ENCODE peak calls at places on chromosomes 7 and 10, in five cellular contexts. P is OCI-LY7, B is heart right ventricle, A is fibroblast of lung, W is IMR-90. E is an unnamed sample.

GRCh38 chr7:98322331-98323260 is 41.1 kb downstream of the BRI3 start:
- DNase-seq in P (no peak), B (no peak), A (peak; percentile 13), W (no peak), E (peak; percentile 2)

GRCh38 chr10:88991161-88991899 is 732 bp downstream of the FAS start:
- DNase-seq in P (peak; percentile 64), B (peak; percentile 82), A (peak; percentile 79), W (peak; percentile 68), E (peak; percentile 61)

GRCh38 chr7:84372712-84373111 is 178.1 kb upstream of the SEMA3A start:
- DNase-seq in P (no peak), B (no peak), A (peak; percentile 66), W (peak; percentile 52), E (no peak)

GRCh38 chr10:80277567-80278250 is 11.7 kb downstream of the MAT1A start:
- DNase-seq in P (no peak), B (no peak), A (no peak), W (no peak), E (no peak)

GRCh38 chr10:70752571-70752970 is 32.6 kb downstream of the TBATA start:
- DNase-seq in P (no peak), B (no peak), A (no peak), W (no peak), E (no peak)

GRCh38 chr7:55574062-55574717 is 1.9 kb upstream of the VOPP1 start:
- DNase-seq in P (no peak), B (no peak), A (peak; percentile 31), W (peak; percentile 28), E (no peak)

GRCh38 chr10:114544045-114544659 is 113.9 kb downstream of the ABLIM1 start:
- DNase-seq in P (peak; percentile 96), B (no peak), A (no peak), W (no peak), E (peak; percentile 82)

GRCh38 chr10:93319855-93320254 is 162.3 kb downstream of the MYOF start:
- DNase-seq in P (no peak), B (no peak), A (no peak), W (no peak), E (no peak)

GRCh38 chr10:108132303-108132702 is 967.8 kb upstream of the SORCS1 start:
- DNase-seq in P (no peak), B (no peak), A (no peak), W (no peak), E (no peak)

GRCh38 chr10:103193107-103193819 is at the start of gene NT5C2:
- DNase-seq in P (peak; percentile 84), B (peak; percentile 83), A (peak; percentile 71), W (peak; percentile 72), E (peak; percentile 73)

GRCh38 chr7:152462995-152463713 is 27.4 kb upstream of the KMT2C start:
- DNase-seq in P (no peak), B (peak; percentile 32), A (peak; percentile 75), W (peak; percentile 55), E (peak; percentile 29)

GRCh38 chr7:45401851-45402250 is 172.3 kb upstream of the ADCY1 start:
- DNase-seq in P (no peak), B (no peak), A (no peak), W (no peak), E (no peak)

GRCh38 chr10:121127151-121127906 is 276.2 kb downstream of the WDR11 start:
- DNase-seq in P (no peak), B (no peak), A (no peak), W (no peak), E (no peak)

GRCh38 chr7:47724335-47724982 is 142.5 kb upstream of the TNS3 start:
- DNase-seq in P (no peak), B (no peak), A (peak; percentile 93), W (peak; percentile 96), E (peak; percentile 66)

GRCh38 chr7:134374291-134374690 is 57.6 kb upstream of the SLC35B4 start:
- DNase-seq in P (no peak), B (no peak), A (no peak), W (no peak), E (no peak)

GRCh38 chr7:24445041-24445440 is 128.2 kb upstream of the PALS2 start:
- DNase-seq in P (no peak), B (no peak), A (no peak), W (no peak), E (no peak)

GRCh38 chr10:43390791-43391190 is 18.2 kb downstream of the HNRNPF start:
- DNase-seq in P (no peak), B (no peak), A (peak; percentile 60), W (peak; percentile 49), E (peak; percentile 61)

GRCh38 chr10:118840071-118840775 is 85.5 kb upstream of the CACUL1 start:
- DNase-seq in P (no peak), B (no peak), A (no peak), W (no peak), E (peak; percentile 80)

GRCh38 chr10:127997937-127998336 is 91.0 kb downstream of the PTPRE start:
- DNase-seq in P (no peak), B (no peak), A (no peak), W (no peak), E (no peak)

GRCh38 chr7:76428868-76429805 is 4.4 kb downstream of the ZP3 start:
- DNase-seq in P (no peak), B (no peak), A (peak; percentile 56), W (peak; percentile 38), E (no peak)

GRCh38 chr7:140035400-140036223 is 27.1 kb downstream of the PARP12 start:
- DNase-seq in P (no peak), B (no peak), A (peak; percentile 42), W (peak; percentile 81), E (peak; percentile 89)

GRCh38 chr10:97096327-97097153 is 89.2 kb downstream of the SLIT1 start:
- DNase-seq in P (no peak), B (peak; percentile 83), A (no peak), W (no peak), E (no peak)

GRCh38 chr7:4653771-4654170 is 28.3 kb upstream of the FOXK1 start:
- DNase-seq in P (no peak), B (no peak), A (no peak), W (no peak), E (no peak)

GRCh38 chr7:132655071-132655761 is 78.9 kb upstream of the PLXNA4 start:
- DNase-seq in P (no peak), B (peak; percentile 34), A (peak; percentile 5), W (no peak), E (no peak)

GRCh38 chr10:127207081-127207480 is 10.7 kb upstream of the INSYN2A start:
- DNase-seq in P (no peak), B (no peak), A (no peak), W (no peak), E (no peak)

GRCh38 chr7:2521952-2522591 is 2.5 kb downstream of the LFNG start:
- DNase-seq in P (no peak), B (peak; percentile 56), A (no peak), W (no peak), E (peak; percentile 32)

GRCh38 chr7:74101061-74101681 is 17.6 kb downstream of the LIMK1 start:
- DNase-seq in P (peak; percentile 97), B (no peak), A (peak; percentile 64), W (no peak), E (no peak)

GRCh38 chr10:71623098-71623985 is 96.2 kb downstream of the C10orf105 start:
- DNase-seq in P (peak; percentile 75), B (peak; percentile 30), A (peak; percentile 33), W (peak; percentile 24), E (peak; percentile 41)

GRCh38 chr7:79284226-79284625 is 169.2 kb downstream of the MAGI2 start:
- DNase-seq in P (no peak), B (no peak), A (peak; percentile 26), W (peak; percentile 63), E (no peak)

DNA sequence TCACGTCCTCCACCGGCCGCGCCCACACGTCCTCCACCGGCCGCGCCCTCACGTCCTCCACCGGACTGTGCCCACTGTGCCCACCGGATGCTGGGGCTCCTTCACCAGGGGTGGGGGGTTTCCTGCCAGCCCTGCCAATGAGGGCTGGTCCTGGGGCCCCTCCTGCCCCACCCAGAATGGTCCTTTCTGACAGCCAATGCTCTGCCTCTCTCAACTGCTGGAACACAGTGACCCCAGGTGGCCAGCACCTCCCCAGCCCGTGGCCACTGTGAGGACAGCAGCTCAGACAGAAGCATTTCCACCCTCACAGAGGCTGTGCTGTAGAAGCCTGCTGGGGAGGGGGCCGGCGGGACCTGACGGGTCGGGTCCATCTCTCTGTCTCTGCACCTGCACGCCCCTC is 90.1 kb upstream of the DNAAF5 start:
- DNase-seq in P (no peak), B (peak; percentile 26), A (no peak), W (no peak), E (peak; percentile 71)
- TF ChIP-seq CTCF in P (no peak), B (no peak), A (no peak), W (peak; percentile 39), E (peak; percentile 75)

GRCh38 chr7:157335256-157335655 is 1.5 kb upstream of the DNAJB6 start:
- DNase-seq in P (no peak), B (no peak), A (no peak), W (no peak), E (no peak)

DNA sequence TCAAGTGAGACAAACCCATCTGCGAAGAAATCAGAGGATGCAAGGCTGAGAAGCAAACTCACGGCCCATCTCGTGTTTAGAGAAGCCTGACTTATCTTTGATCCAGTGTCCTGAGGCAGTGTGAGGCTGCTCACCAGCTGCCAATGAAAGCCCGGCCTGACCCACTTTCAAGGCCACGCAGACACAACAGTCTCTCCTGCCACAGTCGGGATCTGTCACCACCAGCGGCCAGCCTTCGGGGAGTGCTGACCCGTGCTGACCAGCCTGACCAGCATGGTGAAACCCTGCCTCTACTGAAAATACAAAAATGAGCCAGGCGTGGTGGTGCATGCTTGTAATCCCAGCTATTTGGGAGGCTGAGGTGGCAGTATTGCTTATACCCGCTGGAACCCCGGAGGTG is 7.4 kb upstream of the DNAJB6 start:
- DNase-seq in P (no peak), B (no peak), A (no peak), W (no peak), E (no peak)
- H3K4me1 ChIP-seq in P (peaks cover 32% of the 10 kb centered on the region), B (no peaks in the 10 kb centered on the region), A (no peaks in the 10 kb centered on the region), W (no peaks in the 10 kb centered on the region), E (no peaks in the 10 kb centered on the region)

DNA sequence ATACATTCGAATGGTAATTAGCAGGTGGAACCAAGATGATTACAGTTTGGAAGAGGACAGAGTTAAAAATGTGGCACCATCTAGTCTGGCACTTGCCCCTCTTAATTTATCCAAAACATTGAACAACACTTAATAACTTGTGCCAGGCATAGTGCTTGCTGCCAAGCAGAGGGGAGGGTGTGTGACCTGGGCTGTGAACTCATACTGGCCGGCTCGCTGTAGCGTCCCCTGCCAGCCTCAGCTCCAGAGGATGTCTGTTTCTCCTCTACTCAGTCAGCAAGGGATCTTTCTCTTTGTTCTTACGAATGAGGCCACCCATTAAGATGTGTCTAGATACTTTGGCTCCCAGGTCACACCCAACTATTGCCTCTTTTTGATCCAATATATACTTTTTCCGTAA is 179.4 kb upstream of the INHBA start:
- DNase-seq in P (no peak), B (no peak), A (no peak), W (no peak), E (no peak)
- H3K4me3 ChIP-seq in P (peak overlapping the region; percentile 7), B (no peak overlapping the region), A (no peak overlapping the region), W (no peak overlapping the region), E (no peak overlapping the region)

GRCh38 chr7:102914585-102914984 is 1.8 kb downstream of the LRRC17 start:
- DNase-seq in P (no peak), B (peak; percentile 77), A (peak; percentile 92), W (peak; percentile 93), E (no peak)

GRCh38 chr7:102918865-102919264 is 6.1 kb downstream of the LRRC17 start:
- DNase-seq in P (no peak), B (no peak), A (no peak), W (no peak), E (no peak)

GRCh38 chr7:102917436-102918353 is 4.9 kb downstream of the LRRC17 start:
- DNase-seq in P (no peak), B (no peak), A (no peak), W (no peak), E (peak; percentile 5)

GRCh38 chr7:102916881-102917280 is 4.1 kb downstream of the LRRC17 start:
- DNase-seq in P (no peak), B (no peak), A (peak; percentile 52), W (peak; percentile 73), E (peak; percentile 7)

GRCh38 chr7:102916426-102916825 is 3.6 kb downstream of the LRRC17 start:
- DNase-seq in P (no peak), B (no peak), A (peak; percentile 88), W (peak; percentile 84), E (peak; percentile 85)
- TF ChIP-seq CTCF in P (no peak), B (no peak), A (no peak), W (no peak), E (no peak)

E was measured in PC-3.